ENCODE peak calls at places on chromosomes 12 and 14, in four cellular contexts. U, C, W and B are unnamed samples.

GRCh38 chr14:104515059-104515810 is 64.3 kb upstream of the C14orf180 start:
- DNase-seq in C (no peak), W (no peak), U (no peak), B (no peak)

GRCh38 chr14:99037777-99038176 is 234.2 kb downstream of the BCL11B start:
- DNase-seq in C (no peak), U (no peak), W (no peak), B (no peak)

GRCh38 chr14:64702493-64703392 is 1.5 kb upstream of the PLEKHG3 start:
- DNase-seq in U (peak), C (no peak), W (no peak), B (no peak)

GRCh38 chr12:9027156-9027555 is 37.8 kb downstream of the KLRG1 start:
- DNase-seq in C (no peak), W (no peak), U (peak), B (no peak)

GRCh38 chr12:32049956-32050355 is 56.7 kb upstream of the BICD1 start:
- DNase-seq in U (no peak), W (no peak), C (no peak), B (no peak)

GRCh38 chr12:107903377-107904061 is 129.0 kb downstream of the ASCL4 start:
- DNase-seq in C (no peak), U (peak), W (no peak), B (no peak)

GRCh38 chr12:131867891-131868675 is 26.3 kb upstream of the ULK1 start:
- DNase-seq in W (no peak), C (no peak), U (no peak), B (no peak)

GRCh38 chr12:63875703-63876102 is 31.2 kb downstream of the SRGAP1 start:
- DNase-seq in U (no peak), C (no peak), W (no peak), B (no peak)

GRCh38 chr12:2586159-2587035 is 208.4 kb upstream of the FKBP4 start:
- DNase-seq in C (no peak), W (no peak), U (no peak), B (no peak)

GRCh38 chr14:39425947-39426346 is 6.3 kb downstream of the FBXO33 start:
- DNase-seq in C (no peak), W (no peak), U (no peak), B (no peak)

GRCh38 chr14:39428118-39428517 is 4.1 kb downstream of the FBXO33 start:
- DNase-seq in U (no peak), W (no peak), C (no peak), B (no peak)

GRCh38 chr14:39426605-39427004 is 5.6 kb downstream of the FBXO33 start:
- DNase-seq in U (peak), C (peak), W (no peak), B (peak)

GRCh38 chr14:39422243-39422642 is 10.0 kb downstream of the FBXO33 start:
- DNase-seq in U (no peak), C (no peak), W (no peak), B (no peak)

DNA sequence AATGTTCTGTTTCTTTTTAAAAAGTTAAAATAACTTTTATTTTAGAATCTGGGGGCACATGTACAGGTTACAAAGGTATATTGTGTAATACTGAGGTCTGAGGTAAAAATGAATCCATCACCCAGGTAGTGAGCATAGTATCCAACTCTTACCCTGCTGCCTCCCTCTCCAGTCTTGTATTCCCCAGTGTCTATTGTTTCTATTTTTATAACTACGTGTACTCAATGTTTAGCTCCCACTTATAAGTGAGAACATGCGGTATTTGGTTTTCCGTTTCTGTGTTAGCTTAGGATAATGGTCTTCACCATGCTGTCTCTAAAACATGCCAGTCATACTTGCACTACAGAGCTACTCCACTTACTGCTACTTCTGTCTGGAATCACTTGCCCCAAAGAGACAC is 8.4 kb downstream of the FBXO33 start:
- DNase-seq in W (no peak), C (no peak), U (no peak), B (no peak)
- TF ChIP-seq CTCF in W (no peak), C (no peak), U (no peak), B (no peak)

DNA sequence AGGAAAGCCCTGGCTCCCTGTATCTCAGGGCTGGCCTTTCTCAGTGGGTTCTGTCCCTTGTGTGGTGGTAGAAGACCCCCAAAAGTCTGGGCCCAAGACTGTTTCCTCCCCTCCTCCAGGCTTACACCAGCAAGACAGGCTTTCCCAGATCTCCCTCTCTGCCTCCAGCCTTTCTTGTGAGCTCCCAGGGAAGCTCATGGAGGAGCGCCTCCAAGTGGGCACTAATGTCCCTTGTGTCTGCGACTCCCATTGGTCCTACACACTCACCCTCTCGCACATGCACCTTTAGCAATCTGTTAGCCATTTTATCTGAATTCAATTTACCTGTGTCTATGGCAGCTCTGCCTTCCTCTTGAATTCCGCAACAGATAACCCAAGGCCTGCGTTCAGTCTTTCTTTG is 251.1 kb upstream of the CAND1 start:
- DNase-seq in U (no peak), W (no peak), C (no peak), B (no peak)
- TF ChIP-seq CTCF in U (no peak), W (no peak), C (no peak), B (no peak)

DNA sequence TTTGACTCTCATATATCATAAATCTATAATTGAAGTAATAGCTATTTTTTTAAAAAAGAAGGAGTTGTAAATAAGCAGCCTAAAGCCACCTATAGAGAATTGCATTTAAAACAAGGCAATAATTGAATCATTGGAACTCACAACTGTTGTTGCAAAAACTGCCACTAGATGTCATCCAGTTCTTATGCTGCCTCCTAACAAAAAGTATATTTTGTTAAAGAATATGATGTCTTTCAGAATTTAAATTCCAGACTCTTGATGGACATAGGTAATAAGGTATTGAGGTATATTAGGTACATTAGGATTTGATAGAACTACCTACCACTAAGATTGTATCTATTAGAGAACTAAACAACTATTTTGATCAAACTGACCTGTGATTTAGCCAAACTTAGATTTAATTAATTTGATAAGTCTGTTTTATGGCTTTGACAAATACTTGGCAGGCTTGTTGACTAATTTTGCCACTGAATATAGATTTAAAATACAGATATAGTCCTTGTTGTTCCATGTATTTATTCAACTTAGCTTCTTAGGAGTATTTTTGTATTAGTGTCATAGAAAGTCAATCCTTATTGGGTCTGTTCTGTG is 401.4 kb downstream of the RPL10L start:
- DNase-seq in U (peak), W (no peak), C (no peak), B (no peak)
- TF ChIP-seq CTCF in U (peak), W (peak), C (no peak), B (no peak)

GRCh38 chr12:6869049-6870021 is 2.0 kb downstream of the TPI1 start:
- DNase-seq in U (peak), W (peak), C (no peak), B (peak)

GRCh38 chr12:6867407-6868210 is at the start of gene TPI1:
- DNase-seq in W (peak), U (peak), C (no peak), B (peak)

GRCh38 chr12:6866920-6867406 is 368 bp upstream of the TPI1 start:
- DNase-seq in W (no peak), C (no peak), U (no peak), B (no peak)

GRCh38 chr12:6866163-6866919 is 990 bp upstream of the TPI1 start:
- DNase-seq in C (no peak), W (no peak), U (no peak), B (no peak)

DNA sequence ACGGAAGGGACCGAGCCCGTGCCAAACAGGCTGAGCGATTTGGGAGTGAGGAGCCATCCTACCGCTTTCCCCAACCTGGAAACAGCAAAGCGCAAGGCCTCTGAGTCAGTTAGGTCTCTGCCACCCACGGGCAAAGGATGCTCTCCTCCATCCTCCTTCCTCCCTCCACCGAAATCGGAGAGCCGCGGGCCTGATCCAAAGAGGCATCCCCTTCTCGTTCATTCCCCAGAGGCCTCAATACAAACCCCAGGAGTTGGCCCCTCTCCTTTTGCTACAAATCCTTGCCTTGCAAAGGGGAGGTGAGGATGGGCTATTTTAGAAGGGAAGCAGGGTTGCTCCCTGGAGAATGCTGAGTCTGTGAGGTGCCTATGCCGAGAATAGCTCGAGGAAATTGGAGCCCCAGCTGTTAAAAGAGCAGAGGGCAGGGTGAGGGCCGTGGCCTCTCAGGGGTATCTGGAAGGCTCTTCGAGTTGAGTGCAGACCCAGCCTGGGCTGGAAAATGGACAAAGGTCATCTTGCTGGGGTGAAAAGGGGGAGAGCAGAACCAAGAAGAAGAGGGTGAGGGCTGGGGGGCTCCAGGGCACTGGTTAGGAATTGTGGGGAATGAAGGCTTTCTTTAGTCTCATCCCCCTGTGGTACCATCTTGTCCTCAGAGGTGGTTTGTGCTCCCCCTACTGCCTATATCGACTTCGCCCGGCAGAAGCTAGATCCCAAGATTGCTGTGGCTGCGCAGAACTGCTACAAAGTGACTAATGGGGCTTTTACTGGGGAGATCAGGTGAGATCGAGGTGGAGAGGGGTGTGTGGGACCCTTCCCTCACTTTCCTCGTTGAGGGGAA is 1.1 kb downstream of the TPI1 start:
- DNase-seq in U (peak), C (no peak), W (no peak), B (no peak)
- TF ChIP-seq CTCF in U (peak), C (peak), W (peak), B (peak)

GRCh38 chr12:96094201-96094600 is 58.8 kb upstream of the LTA4H start:
- DNase-seq in W (no peak), C (no peak), U (peak), B (no peak)

GRCh38 chr12:96093543-96094196 is 58.3 kb upstream of the LTA4H start:
- DNase-seq in U (peak), C (no peak), W (no peak), B (no peak)

DNA sequence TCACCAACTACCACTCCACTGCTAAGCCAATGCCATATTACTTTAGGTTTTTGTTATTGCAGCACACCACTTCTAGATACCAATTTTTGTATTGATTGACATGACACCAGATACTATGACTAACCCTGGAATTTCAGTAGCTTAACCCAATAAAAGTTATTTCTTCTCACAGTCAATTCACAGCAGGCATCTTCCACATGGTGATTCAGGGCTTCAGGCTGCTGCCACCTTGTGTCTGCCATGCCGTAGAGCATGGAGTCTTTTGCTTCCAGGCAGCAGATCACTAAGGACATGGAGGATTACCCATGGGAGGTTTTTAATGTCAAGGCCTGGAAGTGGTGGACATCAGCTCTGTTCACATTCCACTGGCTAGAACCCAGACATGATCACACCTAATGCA is 56.4 kb upstream of the LTA4H start:
- DNase-seq in C (no peak), U (peak), W (no peak), B (no peak)
- TF ChIP-seq CTCF in C (peak), U (peak), W (no peak), B (no peak)

GRCh38 chr12:3751151-3752095 is 1.5 kb downstream of the CRACR2A start:
- DNase-seq in C (no peak), U (no peak), W (no peak), B (no peak)

GRCh38 chr12:3750616-3751015 is 2.3 kb downstream of the CRACR2A start:
- DNase-seq in U (no peak), C (no peak), W (no peak), B (no peak)

GRCh38 chr12:3752096-3752709 is 706 bp downstream of the CRACR2A start:
- DNase-seq in C (no peak), U (no peak), W (no peak), B (no peak)

GRCh38 chr12:3753549-3754284 is 808 bp upstream of the CRACR2A start:
- DNase-seq in W (no peak), C (no peak), U (no peak), B (no peak)

GRCh38 chr12:3752741-3753486 is at the start of gene CRACR2A:
- DNase-seq in W (peak), C (no peak), U (peak), B (no peak)
- TF ChIP-seq CTCF in W (peak), C (peak), U (no peak), B (peak)

DNA sequence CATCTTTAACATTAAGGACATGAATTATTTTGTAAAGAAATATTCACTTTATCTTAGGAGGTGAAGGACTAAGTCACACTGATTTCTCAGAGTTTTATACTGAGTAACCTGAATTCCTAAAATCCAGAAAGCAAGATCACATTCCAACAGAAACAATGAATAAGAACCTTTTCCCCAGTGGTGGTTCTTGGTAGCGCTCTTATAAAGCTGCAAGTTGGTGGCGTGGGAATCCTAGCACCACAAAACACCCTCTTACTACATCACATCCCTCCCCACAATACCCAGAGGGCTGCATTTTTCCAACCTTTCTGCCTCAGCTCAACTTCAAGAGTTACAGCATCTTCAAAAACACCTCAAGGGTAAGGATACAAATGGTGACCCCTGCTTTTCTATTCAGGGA is 44.0 kb upstream of the SMUG1 start:
- DNase-seq in U (no peak), W (no peak), C (peak), B (no peak)
- TF ChIP-seq CTCF in U (no peak), W (peak), C (peak), B (peak)

DNA sequence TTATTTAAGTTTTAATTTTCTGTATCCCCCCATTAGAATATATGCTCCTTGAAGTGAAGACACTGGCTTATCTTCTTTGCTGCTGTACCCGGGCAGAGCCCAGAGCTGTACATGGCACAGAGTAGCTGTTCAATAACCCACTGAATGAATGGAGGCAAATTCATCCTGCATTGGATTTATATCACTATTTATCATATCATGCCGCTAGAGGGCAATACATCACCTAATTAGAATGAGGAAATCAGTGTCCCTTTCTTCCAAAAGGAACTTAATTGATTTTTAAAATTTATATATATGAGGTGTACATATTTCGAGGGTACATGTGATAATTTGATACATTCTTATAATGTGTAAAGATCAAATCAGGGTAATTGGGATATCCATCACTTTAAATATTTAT is 89.2 kb upstream of the TMEM260 start:
- DNase-seq in C (no peak), U (peak), W (no peak), B (peak)
- TF ChIP-seq CTCF in C (peak), U (peak), W (peak), B (peak)

GRCh38 chr12:90250041-90250440 is 541.4 kb upstream of the ATP2B1 start:
- DNase-seq in U (peak), W (no peak), C (no peak), B (no peak)

GRCh38 chr12:90253142-90253541 is 544.5 kb upstream of the ATP2B1 start:
- DNase-seq in C (no peak), W (no peak), U (no peak), B (no peak)

GRCh38 chr12:90257927-90258624 is 549.4 kb upstream of the ATP2B1 start:
- DNase-seq in U (no peak), W (no peak), C (no peak), B (no peak)

GRCh38 chr12:90250766-90251165 is 542.1 kb upstream of the ATP2B1 start:
- DNase-seq in U (no peak), C (no peak), W (no peak), B (no peak)

GRCh38 chr12:90253674-90254181 is 545.1 kb upstream of the ATP2B1 start:
- DNase-seq in W (peak), U (peak), C (peak), B (no peak)
- TF ChIP-seq CTCF in W (peak), U (no peak), C (peak), B (peak)

GRCh38 chr12:83261998-83262397 is 575.3 kb downstream of the TMTC2 start:
- DNase-seq in C (no peak), W (no peak), U (no peak), B (no peak)
- TF ChIP-seq CTCF in C (no peak), W (no peak), U (peak), B (no peak)